ENCODE peak calls at places on chromosomes 5 and 9, in four cellular contexts. One of them, this sample, is unnamed.

GRCh38 chr9:37036237-37037136 is 2.4 kb upstream of the PAX5 start:
- DNase-seq in HepG2: no peak
- DNase-seq in lower lobe of right lung: peak; percentile 61
- DNase-seq in hepatocyte: peak; percentile 50
- DNase-seq in this sample: no peak

GRCh38 chr5:174189638-174190037 is 144.1 kb downstream of the NSG2 start:
- DNase-seq in HepG2: no peak
- DNase-seq in hepatocyte: peak; percentile 54
- DNase-seq in lower lobe of right lung: no peak
- DNase-seq in this sample: no peak

GRCh38 chr5:38557309-38557710 is 864 bp upstream of the LIFR start:
- DNase-seq in HepG2: no peak
- DNase-seq in lower lobe of right lung: peak; percentile 47
- DNase-seq in hepatocyte: no peak
- DNase-seq in this sample: no peak

GRCh38 chr5:32241034-32241783 is 67.1 kb upstream of the GOLPH3 start:
- DNase-seq in lower lobe of right lung: no peak
- DNase-seq in hepatocyte: no peak
- DNase-seq in HepG2: no peak
- DNase-seq in this sample: no peak

GRCh38 chr5:160287378-160288051 is 24.8 kb downstream of the CCNJL start:
- DNase-seq in HepG2: peak; percentile 62
- DNase-seq in hepatocyte: peak; percentile 47
- DNase-seq in lower lobe of right lung: peak; percentile 90
- DNase-seq in this sample: no peak

GRCh38 chr9:91755761-91756638 is 194.0 kb downstream of the ROR2 start:
- DNase-seq in lower lobe of right lung: no peak
- DNase-seq in HepG2: no peak
- DNase-seq in hepatocyte: no peak
- DNase-seq in this sample: no peak

GRCh38 chr9:96487949-96488348 is 38.0 kb downstream of the HABP4 start:
- DNase-seq in lower lobe of right lung: no peak
- DNase-seq in HepG2: no peak
- DNase-seq in hepatocyte: no peak
- DNase-seq in this sample: no peak

GRCh38 chr5:112876362-112876761 is 15.3 kb downstream of the SRP19 start:
- DNase-seq in HepG2: no peak
- DNase-seq in hepatocyte: no peak
- DNase-seq in lower lobe of right lung: no peak
- DNase-seq in this sample: no peak

GRCh38 chr9:134052941-134053340 is 14.9 kb downstream of the BRD3 start:
- DNase-seq in HepG2: no peak
- DNase-seq in hepatocyte: no peak
- DNase-seq in lower lobe of right lung: no peak
- DNase-seq in this sample: no peak

GRCh38 chr9:135000647-135001245 is 83.0 kb upstream of the FCN1 start:
- DNase-seq in hepatocyte: no peak
- DNase-seq in lower lobe of right lung: no peak
- DNase-seq in HepG2: no peak
- DNase-seq in this sample: no peak

GRCh38 chr5:133347039-133347438 is 265.3 kb downstream of the FSTL4 start:
- DNase-seq in HepG2: peak; percentile 29
- DNase-seq in lower lobe of right lung: no peak
- DNase-seq in hepatocyte: no peak
- DNase-seq in this sample: no peak

DNA sequence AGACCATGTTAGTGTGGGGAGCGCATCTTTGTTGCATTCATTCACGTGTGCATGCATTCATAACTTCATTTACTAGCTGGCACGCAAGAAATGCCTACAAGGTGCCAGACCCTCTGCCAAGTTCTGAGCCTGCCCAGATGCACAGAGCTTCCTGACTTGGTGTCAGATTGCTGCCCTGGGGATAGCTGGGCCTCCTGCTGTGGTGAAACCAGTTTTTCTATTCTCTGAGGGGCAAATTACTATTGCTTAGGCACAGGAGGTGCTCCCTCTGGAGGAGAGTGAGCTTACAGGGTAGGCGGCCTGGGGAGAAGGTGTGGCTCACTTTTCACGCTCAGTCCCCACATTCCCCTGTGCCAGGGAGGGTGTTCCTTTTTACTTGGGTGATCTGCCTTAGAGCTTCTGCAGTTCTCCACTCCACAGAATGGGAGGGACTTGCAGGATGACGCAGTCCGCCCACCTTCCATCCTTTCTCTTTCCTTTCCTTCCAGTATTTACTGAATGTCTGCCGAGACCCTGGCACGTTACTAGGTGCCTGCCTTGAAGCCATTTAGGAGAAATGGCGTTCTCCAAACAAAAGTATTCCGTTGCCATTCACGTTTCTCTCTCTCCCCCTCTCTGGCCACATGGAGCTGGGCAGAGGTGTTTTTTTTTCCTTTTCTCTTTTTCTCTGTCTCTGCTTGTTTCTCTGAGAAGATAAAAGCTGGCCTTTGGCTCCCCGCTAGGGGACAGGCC is 27.9 kb upstream of the CTNNA1 start:
- DNase-seq in lower lobe of right lung: peak; percentile 60
- DNase-seq in hepatocyte: peak; percentile 77
- DNase-seq in HepG2: peak; percentile 57
- DNase-seq in this sample: peak; percentile 19
- TF ChIP-seq CTCF in lower lobe of right lung: peak; percentile 35
- TF ChIP-seq CTCF in hepatocyte: peak; percentile 44
- TF ChIP-seq CTCF in HepG2: peak; percentile 68
- TF ChIP-seq CTCF in this sample: no peak

DNA sequence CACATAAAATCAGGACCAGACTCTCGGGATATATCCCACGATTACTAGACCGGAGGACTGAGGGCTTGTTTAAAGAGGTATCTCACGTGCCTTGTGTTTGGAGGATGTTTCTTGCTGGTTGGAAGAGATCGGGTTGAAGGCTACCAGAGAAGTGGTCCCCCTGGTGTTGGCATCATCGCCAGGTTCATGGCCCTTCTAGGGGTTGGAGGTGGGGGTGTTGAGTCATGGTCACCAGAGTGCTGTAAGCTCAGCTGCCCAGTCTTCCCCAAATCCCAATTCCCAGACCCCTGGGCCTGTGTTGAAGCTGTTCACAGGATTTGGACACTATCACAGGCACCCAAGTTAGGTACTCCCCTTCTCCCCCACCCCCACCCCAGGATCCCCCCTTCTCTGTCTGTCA is 29.1 kb upstream of the PRDM12 start:
- DNase-seq in lower lobe of right lung: no peak
- DNase-seq in HepG2: no peak
- DNase-seq in hepatocyte: no peak
- DNase-seq in this sample: no peak
- H3K36me3 ChIP-seq in lower lobe of right lung: peaks cover 82% of the 10 kb centered on the region
- H3K36me3 ChIP-seq in HepG2: peaks cover 40% of the 10 kb centered on the region
- H3K36me3 ChIP-seq in hepatocyte: no peaks in the 10 kb centered on the region
- H3K36me3 ChIP-seq in this sample: peaks cover 67% of the 10 kb centered on the region

GRCh38 chr9:136306691-136307208 is 2.9 kb upstream of the CCDC187 start:
- DNase-seq in lower lobe of right lung: no peak
- DNase-seq in HepG2: no peak
- DNase-seq in hepatocyte: no peak
- DNase-seq in this sample: no peak
- H3K27ac ChIP-seq in lower lobe of right lung: no peak overlapping the region
- H3K27ac ChIP-seq in HepG2: no peak overlapping the region
- H3K27ac ChIP-seq in hepatocyte: no peak overlapping the region
- H3K27ac ChIP-seq in this sample: no peak overlapping the region

DNA sequence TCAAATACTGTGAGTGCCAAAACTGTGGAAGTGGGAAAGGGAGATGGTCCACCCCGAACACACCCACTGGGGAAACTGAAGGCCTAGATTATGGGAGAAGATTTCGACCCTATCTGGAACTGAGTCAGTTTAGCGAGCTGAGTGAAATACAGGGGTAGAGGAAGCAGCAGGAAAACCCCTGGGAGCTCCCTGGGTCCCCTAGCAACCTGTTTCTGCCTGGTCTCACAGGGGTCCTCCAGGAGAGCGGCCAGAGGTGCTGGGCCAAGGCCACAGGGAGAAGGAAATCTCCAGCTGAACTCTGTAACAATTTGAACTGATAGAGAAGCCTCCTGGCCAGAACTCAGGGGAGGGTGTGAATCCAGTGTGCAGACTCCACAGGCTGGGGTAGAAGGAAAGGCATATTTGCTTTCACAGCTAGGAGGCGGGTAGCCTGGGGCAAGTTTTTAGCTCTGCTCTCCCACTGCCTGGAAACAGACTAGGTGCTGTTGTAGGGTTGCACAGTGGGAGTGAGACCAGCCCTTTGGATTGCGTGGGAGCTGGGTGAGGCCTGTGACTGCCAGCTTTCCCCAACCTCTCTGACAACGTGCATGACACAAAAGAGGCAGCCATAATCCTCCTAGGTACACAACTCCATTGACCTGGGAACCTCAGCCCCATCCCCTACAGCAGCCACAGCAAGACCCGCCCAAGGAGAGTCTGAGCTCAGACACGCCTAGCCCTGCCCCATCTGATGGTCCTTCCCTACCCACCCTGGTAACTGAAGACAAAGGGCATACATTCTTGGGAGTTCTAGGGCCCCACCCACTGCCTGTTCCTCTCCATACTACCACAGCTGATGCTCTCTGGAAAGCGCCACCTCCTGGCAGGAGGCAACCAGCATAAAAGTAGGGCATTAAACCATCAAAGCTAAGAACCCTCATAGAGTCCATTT is 78.8 kb upstream of the GPBP1 start:
- DNase-seq in lower lobe of right lung: no peak
- DNase-seq in HepG2: peak; percentile 22
- DNase-seq in hepatocyte: peak; percentile 24
- DNase-seq in this sample: no peak
- TF ChIP-seq CTCF in lower lobe of right lung: peak; percentile 7
- TF ChIP-seq CTCF in HepG2: peak; percentile 68
- TF ChIP-seq CTCF in hepatocyte: peak; percentile 24
- TF ChIP-seq CTCF in this sample: no peak

GRCh38 chr5:97127727-97128126 is 14.7 kb downstream of the LIX1 start:
- DNase-seq in lower lobe of right lung: no peak
- DNase-seq in HepG2: no peak
- DNase-seq in hepatocyte: no peak
- DNase-seq in this sample: no peak

GRCh38 chr5:97121848-97122247 is 20.6 kb downstream of the LIX1 start:
- DNase-seq in hepatocyte: no peak
- DNase-seq in HepG2: no peak
- DNase-seq in lower lobe of right lung: no peak
- DNase-seq in this sample: no peak

GRCh38 chr5:97118623-97119022 is 23.8 kb downstream of the LIX1 start:
- DNase-seq in lower lobe of right lung: no peak
- DNase-seq in hepatocyte: no peak
- DNase-seq in HepG2: no peak
- DNase-seq in this sample: no peak

GRCh38 chr5:97125125-97125683 is 17.2 kb downstream of the LIX1 start:
- DNase-seq in HepG2: no peak
- DNase-seq in hepatocyte: no peak
- DNase-seq in lower lobe of right lung: no peak
- DNase-seq in this sample: no peak

DNA sequence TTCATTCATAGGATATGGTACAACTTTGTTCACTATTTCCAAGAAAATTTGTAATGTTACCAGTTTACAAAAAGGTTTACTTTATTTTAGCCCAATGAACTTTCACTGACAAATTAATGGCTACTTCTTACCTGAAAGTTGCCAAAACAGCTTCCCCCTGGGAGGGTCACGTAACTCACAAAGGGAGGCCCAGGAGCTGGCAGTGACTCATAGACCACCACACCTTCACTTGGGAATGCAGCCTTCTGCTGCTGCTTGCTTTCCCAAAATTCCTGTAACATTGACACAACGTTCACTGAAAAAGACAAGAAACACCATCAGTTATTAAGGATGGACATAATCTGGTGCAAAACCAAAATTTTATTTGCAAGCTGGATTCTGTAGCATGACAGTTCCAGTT is 18.1 kb downstream of the LIX1 start:
- DNase-seq in hepatocyte: no peak
- DNase-seq in HepG2: no peak
- DNase-seq in lower lobe of right lung: no peak
- DNase-seq in this sample: no peak
- H3K36me3 ChIP-seq in hepatocyte: no peaks in the 10 kb centered on the region
- H3K36me3 ChIP-seq in HepG2: no peaks in the 10 kb centered on the region
- H3K36me3 ChIP-seq in lower lobe of right lung: no peaks in the 10 kb centered on the region
- H3K36me3 ChIP-seq in this sample: no peaks in the 10 kb centered on the region

GRCh38 chr9:120337131-120337530 is 242.8 kb downstream of the CDK5RAP2 start:
- DNase-seq in lower lobe of right lung: no peak
- DNase-seq in hepatocyte: no peak
- DNase-seq in HepG2: no peak
- DNase-seq in this sample: no peak

GRCh38 chr9:120336753-120337090 is 243.2 kb downstream of the CDK5RAP2 start:
- DNase-seq in lower lobe of right lung: no peak
- DNase-seq in hepatocyte: no peak
- DNase-seq in HepG2: no peak
- DNase-seq in this sample: no peak

GRCh38 chr9:120336021-120336752 is 243.8 kb downstream of the CDK5RAP2 start:
- DNase-seq in HepG2: no peak
- DNase-seq in hepatocyte: no peak
- DNase-seq in lower lobe of right lung: no peak
- DNase-seq in this sample: no peak

GRCh38 chr9:120343416-120343815 is 236.6 kb downstream of the CDK5RAP2 start:
- DNase-seq in lower lobe of right lung: no peak
- DNase-seq in HepG2: no peak
- DNase-seq in hepatocyte: no peak
- DNase-seq in this sample: no peak

DNA sequence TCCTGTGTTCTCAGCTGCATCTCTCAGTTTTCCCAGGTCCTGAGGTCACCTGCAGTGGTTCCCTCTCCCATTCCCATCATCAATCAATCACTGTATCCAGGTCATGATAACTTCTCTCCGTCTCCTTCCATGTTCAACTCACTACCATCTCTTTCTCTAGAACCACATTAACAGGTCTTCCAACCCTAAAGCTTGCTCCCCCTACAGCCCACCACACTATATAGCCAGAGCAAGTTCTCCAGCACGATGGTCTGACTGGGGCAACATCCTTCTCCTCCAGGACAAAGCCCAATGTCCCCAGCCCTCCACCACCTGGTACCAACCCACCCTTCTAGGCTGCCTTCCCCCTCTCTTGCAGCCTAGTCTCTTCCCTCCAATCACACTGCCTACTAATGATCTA is 241.6 kb downstream of the CDK5RAP2 start:
- DNase-seq in hepatocyte: no peak
- DNase-seq in lower lobe of right lung: no peak
- DNase-seq in HepG2: no peak
- DNase-seq in this sample: no peak
- H3K27ac ChIP-seq in hepatocyte: no peak overlapping the region
- H3K27ac ChIP-seq in lower lobe of right lung: no peak overlapping the region
- H3K27ac ChIP-seq in HepG2: no peak overlapping the region
- H3K27ac ChIP-seq in this sample: no peak overlapping the region

DNA sequence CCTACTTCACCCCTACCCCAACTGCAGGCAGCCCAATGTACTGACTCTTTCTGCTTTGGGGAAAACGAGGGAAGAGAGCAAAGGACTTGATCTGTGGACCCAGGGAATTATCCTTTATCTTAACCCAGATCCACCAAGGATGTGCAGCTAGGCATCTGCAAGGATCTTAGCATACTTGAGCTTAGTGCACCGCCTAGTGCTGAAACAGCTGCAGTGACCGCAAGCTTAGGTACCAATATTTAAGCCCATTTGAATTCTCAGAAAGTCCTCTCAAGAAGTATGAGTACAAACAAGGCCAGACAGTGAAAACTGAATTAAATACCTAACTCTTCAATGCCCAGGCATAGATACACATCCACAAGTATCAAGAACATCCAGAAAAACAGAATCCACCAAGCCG is 576.7 kb upstream of the ADAMTS16 start:
- DNase-seq in hepatocyte: peak; percentile 16
- DNase-seq in HepG2: no peak
- DNase-seq in lower lobe of right lung: no peak
- DNase-seq in this sample: no peak
- TF ChIP-seq CTCF in hepatocyte: peak; percentile 31
- TF ChIP-seq CTCF in HepG2: no peak
- TF ChIP-seq CTCF in lower lobe of right lung: no peak
- TF ChIP-seq CTCF in this sample: no peak

This sample was measured in gastrocnemius medialis.